ENCODE peak calls at places on chromosomes 4 and X, in six cellular contexts. W is neural progenitor cell, O is gastrocnemius medialis, Z is heart right ventricle, M is left ventricle myocardium inferior, A is endothelial cell of umbilical vein. X is an unnamed sample.

GRCh38 chr4:127586922-127587571 is 45.7 kb upstream of the INTU start:
- DNase-seq in W (peak; percentile 67), O (no peak), Z (no peak), M (no peak), A (peak; percentile 16), X (no peak)

GRCh38 chrX:69762340-69762739 is 146.4 kb downstream of the EDA start:
- DNase-seq in W (no peak), O (no peak), Z (no peak), M (no peak), A (no peak), X (no peak)

GRCh38 chr4:138911903-138912713 is 103.5 kb upstream of the NOCT start:
- DNase-seq in W (no peak), O (no peak), Z (peak; percentile 18), M (no peak), A (no peak), X (no peak)

GRCh38 chr4:47717173-47717572 is 120.7 kb downstream of the CORIN start:
- DNase-seq in W (peak; percentile 46), O (no peak), Z (no peak), M (no peak), A (no peak), X (no peak)

GRCh38 chr4:76212301-76212700 is 1.3 kb downstream of the SCARB2 start:
- DNase-seq in W (no peak), O (no peak), Z (no peak), M (no peak), A (peak; percentile 34), X (no peak)

GRCh38 chr4:143336828-143337599 is at the start of gene GAB1:
- DNase-seq in W (peak; percentile 94), O (peak; percentile 63), Z (peak; percentile 80), M (peak; percentile 81), A (peak; percentile 79), X (peak; percentile 61)

GRCh38 chr4:121822796-121823504 is 733 bp downstream of the CCNA2 start:
- DNase-seq in W (peak; percentile 52), O (no peak), Z (no peak), M (no peak), A (peak; percentile 39), X (no peak)

GRCh38 chr4:141640692-141641091 is 4.3 kb downstream of the IL15 start:
- DNase-seq in W (no peak), O (no peak), Z (no peak), M (no peak), A (no peak), X (no peak)

GRCh38 chrX:102765217-102765616 is 44.7 kb downstream of the GPRASP3 start:
- DNase-seq in W (no peak), O (no peak), Z (no peak), M (no peak), A (peak; percentile 95), X (no peak)

GRCh38 chr4:15161439-15161838 is 159.2 kb downstream of the CPEB2 start:
- DNase-seq in W (no peak), O (no peak), Z (no peak), M (no peak), A (no peak), X (no peak)

GRCh38 chr4:72900952-72901351 is 168.6 kb downstream of the COX18 start:
- DNase-seq in W (no peak), O (no peak), Z (no peak), M (peak; percentile 20), A (no peak), X (no peak)

GRCh38 chr4:139617702-139618490 is 47.7 kb upstream of the MGST2 start:
- DNase-seq in W (no peak), O (no peak), Z (no peak), M (no peak), A (peak; percentile 34), X (no peak)

GRCh38 chr4:138560448-138560847 is 318.3 kb upstream of the SLC7A11 start:
- DNase-seq in W (no peak), O (no peak), Z (no peak), M (no peak), A (no peak), X (no peak)

GRCh38 chr4:107069049-107069448 is 32.9 kb upstream of the DKK2 start:
- DNase-seq in W (no peak), O (no peak), Z (no peak), M (no peak), A (peak; percentile 90), X (no peak)

GRCh38 chr4:2248044-2248780 is 6.3 kb upstream of the HAUS3 start:
- DNase-seq in W (no peak), O (peak; percentile 1), Z (no peak), M (no peak), A (no peak), X (no peak)

GRCh38 chr4:67869580-67870190 is 14.1 kb downstream of the TMPRSS11D start:
- DNase-seq in W (no peak), O (no peak), Z (no peak), M (no peak), A (no peak), X (no peak)

GRCh38 chr4:126242679-126243390 is 928.1 kb downstream of the FAT4 start:
- DNase-seq in W (peak; percentile 5), O (no peak), Z (peak; percentile 26), M (peak; percentile 63), A (peak; percentile 53), X (no peak)

GRCh38 chrX:17632942-17633341 is 104.4 kb upstream of the SCML1 start:
- DNase-seq in W (no peak), O (no peak), Z (no peak), M (no peak), A (peak; percentile 60), X (no peak)

GRCh38 chr4:179344861-179345260 is 1902.6 kb upstream of the AGA start:
- DNase-seq in W (no peak), O (no peak), Z (no peak), M (no peak), A (no peak), X (no peak)

DNA sequence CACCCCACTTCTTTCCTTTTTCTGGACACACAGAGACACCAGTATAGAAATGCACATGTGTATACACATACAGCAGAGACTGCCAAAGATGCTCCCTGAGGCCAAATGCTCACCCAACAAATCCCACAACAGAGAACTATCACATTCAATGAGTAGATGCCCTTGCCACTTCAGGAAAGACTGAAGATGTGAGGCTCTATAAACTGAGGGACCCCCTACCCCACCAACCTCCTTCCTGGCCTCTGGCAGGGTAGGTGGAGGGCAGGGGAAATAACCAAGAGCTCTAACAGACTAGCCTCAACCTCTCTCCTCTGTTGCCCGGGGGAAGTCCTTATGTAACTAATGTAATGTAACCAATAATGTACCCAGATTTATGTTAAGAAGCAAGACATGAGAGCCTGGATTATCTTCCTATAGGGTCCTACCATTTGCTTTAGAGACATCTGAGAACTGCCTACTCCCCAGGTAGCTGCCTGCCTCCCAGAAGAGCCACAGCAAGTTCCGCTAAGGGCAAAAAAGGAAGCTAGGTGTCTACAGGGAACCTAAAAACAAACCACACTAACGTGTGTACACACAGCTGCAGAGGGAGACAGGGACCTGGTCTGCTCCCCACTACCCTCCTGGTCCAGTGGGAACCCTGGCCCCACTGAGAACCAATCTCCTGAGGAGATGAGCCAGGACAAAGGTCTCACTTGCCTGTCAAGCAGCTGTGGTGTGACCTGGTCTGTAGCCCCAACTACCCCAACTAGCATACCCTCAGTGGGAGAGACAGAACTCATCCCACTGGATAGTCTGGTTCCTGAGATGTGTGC is 17.8 kb downstream of the OTUD5 start:
- DNase-seq in W (no peak), O (no peak), Z (no peak), M (no peak), A (no peak), X (no peak)
- H3K4me1 ChIP-seq in W (no peaks in the 10 kb centered on the region), O (no peaks in the 10 kb centered on the region), Z (peaks cover 2% of the 10 kb centered on the region), M (peaks cover 42% of the 10 kb centered on the region), A (no peaks in the 10 kb centered on the region), X (no peaks in the 10 kb centered on the region)

DNA sequence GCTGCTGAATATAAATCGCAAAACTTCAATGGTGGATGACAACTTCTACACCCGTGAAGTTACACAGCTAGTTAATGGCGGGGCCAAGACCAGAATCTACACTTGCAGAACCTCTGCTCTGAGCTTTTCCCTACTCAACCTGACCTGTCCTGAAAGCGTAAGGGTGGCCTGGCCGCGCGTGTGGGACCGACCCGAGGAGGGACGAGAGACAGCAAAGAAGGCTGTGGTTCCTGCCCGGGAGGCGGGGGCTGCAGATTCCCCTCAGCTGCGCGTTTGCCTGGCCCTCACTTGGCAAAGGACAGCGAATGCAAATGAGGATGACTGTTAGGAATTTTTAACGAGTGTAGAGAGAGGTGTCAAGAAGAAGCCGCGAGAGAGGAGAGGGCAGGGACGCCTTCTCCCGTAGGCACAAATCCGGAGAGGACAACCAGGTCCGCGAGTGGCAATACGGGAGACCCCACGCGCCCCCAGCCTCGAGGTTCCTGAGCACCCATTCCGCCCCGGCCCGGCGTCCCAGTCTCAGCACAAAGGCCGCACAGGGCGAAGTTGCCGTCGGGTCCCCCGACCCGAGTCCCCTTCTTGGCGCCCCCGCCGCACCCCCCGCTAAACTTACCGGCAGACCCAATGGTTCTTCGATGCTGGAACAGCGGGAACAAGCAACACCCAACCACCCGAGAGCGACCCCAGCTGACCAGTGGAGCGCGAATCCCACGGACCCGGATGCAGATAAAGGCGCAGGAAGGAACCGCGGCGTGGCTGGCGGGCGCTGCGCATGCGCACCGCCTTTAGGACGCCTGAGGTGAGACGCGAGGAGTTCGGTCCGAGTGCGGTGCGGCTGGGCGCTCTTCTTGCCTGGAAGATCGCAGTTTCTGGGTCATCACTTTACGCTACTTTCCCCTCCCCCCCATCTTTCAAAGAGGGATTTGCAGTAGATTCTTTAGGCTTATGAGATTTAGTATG is at the start of gene GNPDA2:
- DNase-seq in W (peak; percentile 91), O (peak; percentile 81), Z (peak; percentile 91), M (peak; percentile 93), A (peak; percentile 92), X (peak; percentile 74)
- TF ChIP-seq CTCF in W (no peak), O (no peak), Z (peak; percentile 47), M (no peak), A (no peak), X (no peak)

GRCh38 chr4:87041142-87041541 is 106.3 kb downstream of the AFF1 start:
- DNase-seq in W (no peak), O (no peak), Z (no peak), M (no peak), A (no peak), X (peak; percentile 67)
- H3K4me1 ChIP-seq in W (peaks cover 84% of the 10 kb centered on the region), O (peaks cover 100% of the 10 kb centered on the region), Z (peaks cover 30% of the 10 kb centered on the region), M (peaks cover 100% of the 10 kb centered on the region), A (peaks cover 52% of the 10 kb centered on the region), X (peaks cover 51% of the 10 kb centered on the region)

GRCh38 chr4:182448281-182449151 is 205.3 kb downstream of the TENM3 start:
- DNase-seq in W (peak; percentile 97), O (peak; percentile 89), Z (peak; percentile 88), M (peak; percentile 92), A (peak; percentile 87), X (peak; percentile 81)
- TF ChIP-seq CTCF in W (no peak), O (no peak), Z (no peak), M (no peak), A (no peak), X (no peak)

GRCh38 chrX:19867411-19867732 is 20.0 kb downstream of the SH3KBP1 start:
- DNase-seq in W (no peak), O (no peak), Z (no peak), M (no peak), A (no peak), X (no peak)
- H3K4me1 ChIP-seq in W (no peaks in the 10 kb centered on the region), O (no peaks in the 10 kb centered on the region), Z (no peaks in the 10 kb centered on the region), M (peaks cover 24% of the 10 kb centered on the region), A (peaks cover 18% of the 10 kb centered on the region), X (no peaks in the 10 kb centered on the region)

DNA sequence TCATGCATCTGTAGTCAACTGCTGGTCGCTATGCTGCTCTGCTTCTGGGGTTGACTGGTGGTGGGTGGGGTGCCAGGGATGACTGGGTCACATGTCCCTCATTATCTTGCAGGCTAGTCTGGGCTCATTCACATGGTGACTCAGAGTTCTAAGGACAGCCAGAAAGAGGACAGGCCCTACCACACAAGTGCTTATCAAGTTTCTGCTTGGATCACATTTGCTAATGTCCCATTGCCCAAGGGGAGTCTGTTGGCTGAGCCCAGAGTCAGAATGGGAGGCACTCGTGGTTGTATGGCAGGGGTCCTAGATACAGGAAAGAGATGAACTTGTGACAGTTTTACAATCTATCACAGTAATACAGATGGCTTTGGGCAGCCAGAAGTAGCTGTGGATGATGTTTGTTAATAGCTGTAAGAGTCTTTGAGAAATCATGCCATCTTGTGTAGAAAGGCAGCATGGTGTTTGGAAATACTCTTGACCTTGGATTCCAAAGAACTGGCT is 221.3 kb downstream of the GPAT3 start:
- DNase-seq in W (no peak), O (no peak), Z (no peak), M (no peak), A (no peak), X (no peak)
- TF ChIP-seq CTCF in W (no peak), O (no peak), Z (no peak), M (no peak), A (no peak), X (no peak)